ENCODE peak calls at places on chromosomes 16 and 17, in six cellular contexts. One of them, this sample, is unnamed.

GRCh38 chr17:75685508-75685907 is 18.4 kb downstream of the SAP30BP start:
- DNase-seq in GM10248: no peak
- DNase-seq in HFFc6: no peak
- DNase-seq in fibroblast of pulmonary artery: no peak
- DNase-seq in choroid plexus epithelial cell: peak
- DNase-seq in AG04450: no peak
- DNase-seq in this sample: no peak

GRCh38 chr16:15404792-15405191 is 9.2 kb downstream of the MPV17L start:
- DNase-seq in GM10248: no peak
- DNase-seq in choroid plexus epithelial cell: peak
- DNase-seq in AG04450: no peak
- DNase-seq in HFFc6: no peak
- DNase-seq in fibroblast of pulmonary artery: no peak
- DNase-seq in this sample: no peak

GRCh38 chr17:3965123-3965800 is 1.0 kb upstream of the ATP2A3 start:
- DNase-seq in HFFc6: no peak
- DNase-seq in choroid plexus epithelial cell: peak
- DNase-seq in fibroblast of pulmonary artery: no peak
- DNase-seq in GM10248: peak
- DNase-seq in AG04450: no peak
- DNase-seq in this sample: peak

GRCh38 chr16:1105888-1106620 is 10.0 kb upstream of the C1QTNF8 start:
- DNase-seq in HFFc6: peak
- DNase-seq in AG04450: peak
- DNase-seq in fibroblast of pulmonary artery: peak
- DNase-seq in GM10248: peak
- DNase-seq in choroid plexus epithelial cell: peak
- DNase-seq in this sample: peak

GRCh38 chr17:16040710-16041251 is 41.2 kb downstream of the TTC19 start:
- DNase-seq in choroid plexus epithelial cell: peak
- DNase-seq in GM10248: no peak
- DNase-seq in AG04450: peak
- DNase-seq in fibroblast of pulmonary artery: peak
- DNase-seq in HFFc6: peak
- DNase-seq in this sample: no peak

GRCh38 chr16:66603537-66604375 is 748 bp upstream of the CMTM3 start:
- DNase-seq in AG04450: no peak
- DNase-seq in choroid plexus epithelial cell: peak
- DNase-seq in HFFc6: peak
- DNase-seq in GM10248: peak
- DNase-seq in fibroblast of pulmonary artery: peak
- DNase-seq in this sample: peak

GRCh38 chr17:75318211-75318610 is 29.0 kb upstream of the SLC25A19 start:
- DNase-seq in HFFc6: no peak
- DNase-seq in fibroblast of pulmonary artery: no peak
- DNase-seq in GM10248: no peak
- DNase-seq in AG04450: no peak
- DNase-seq in choroid plexus epithelial cell: no peak
- DNase-seq in this sample: no peak

GRCh38 chr17:77869665-77870132 is 88.8 kb upstream of the TNRC6C start:
- DNase-seq in fibroblast of pulmonary artery: no peak
- DNase-seq in GM10248: peak
- DNase-seq in choroid plexus epithelial cell: no peak
- DNase-seq in HFFc6: no peak
- DNase-seq in AG04450: no peak
- DNase-seq in this sample: peak

GRCh38 chr16:4693956-4694663 is 748 bp downstream of the NUDT16L1 start:
- DNase-seq in GM10248: peak
- DNase-seq in AG04450: peak
- DNase-seq in HFFc6: peak
- DNase-seq in fibroblast of pulmonary artery: peak
- DNase-seq in choroid plexus epithelial cell: peak
- DNase-seq in this sample: peak

GRCh38 chr16:62035115-62036092 is 834 bp downstream of the CDH8 start:
- DNase-seq in GM10248: no peak
- DNase-seq in HFFc6: no peak
- DNase-seq in AG04450: no peak
- DNase-seq in fibroblast of pulmonary artery: no peak
- DNase-seq in choroid plexus epithelial cell: no peak
- DNase-seq in this sample: no peak

GRCh38 chr17:71337903-71338302 is 782.9 kb upstream of the SOX9 start:
- DNase-seq in AG04450: no peak
- DNase-seq in fibroblast of pulmonary artery: no peak
- DNase-seq in choroid plexus epithelial cell: peak
- DNase-seq in HFFc6: no peak
- DNase-seq in GM10248: no peak
- DNase-seq in this sample: no peak

GRCh38 chr17:34068506-34069035 is 186.5 kb upstream of the CCL2 start:
- DNase-seq in AG04450: no peak
- DNase-seq in HFFc6: no peak
- DNase-seq in choroid plexus epithelial cell: no peak
- DNase-seq in GM10248: no peak
- DNase-seq in fibroblast of pulmonary artery: no peak
- DNase-seq in this sample: no peak

GRCh38 chr16:81697321-81697885 is 81.7 kb upstream of the PLCG2 start:
- DNase-seq in choroid plexus epithelial cell: peak
- DNase-seq in HFFc6: peak
- DNase-seq in AG04450: no peak
- DNase-seq in fibroblast of pulmonary artery: peak
- DNase-seq in GM10248: peak
- DNase-seq in this sample: peak

GRCh38 chr17:73138541-73139138 is 26.2 kb upstream of the SSTR2 start:
- DNase-seq in GM10248: no peak
- DNase-seq in HFFc6: no peak
- DNase-seq in AG04450: no peak
- DNase-seq in choroid plexus epithelial cell: no peak
- DNase-seq in fibroblast of pulmonary artery: no peak
- DNase-seq in this sample: no peak

GRCh38 chr16:48366165-48367093 is 18.8 kb downstream of the SIAH1 start:
- DNase-seq in choroid plexus epithelial cell: peak
- DNase-seq in AG04450: peak
- DNase-seq in fibroblast of pulmonary artery: peak
- DNase-seq in HFFc6: peak
- DNase-seq in GM10248: peak
- DNase-seq in this sample: peak

GRCh38 chr17:13582776-13583414 is 18.8 kb downstream of the HS3ST3A1 start:
- DNase-seq in GM10248: no peak
- DNase-seq in fibroblast of pulmonary artery: no peak
- DNase-seq in AG04450: no peak
- DNase-seq in HFFc6: peak
- DNase-seq in choroid plexus epithelial cell: no peak
- DNase-seq in this sample: no peak

GRCh38 chr16:66510711-66511614 is 39.0 kb downstream of the TK2 start:
- DNase-seq in HFFc6: no peak
- DNase-seq in choroid plexus epithelial cell: no peak
- DNase-seq in GM10248: no peak
- DNase-seq in AG04450: no peak
- DNase-seq in fibroblast of pulmonary artery: no peak
- DNase-seq in this sample: no peak

GRCh38 chr16:80512460-80512859 is 28.3 kb upstream of the DYNLRB2 start:
- DNase-seq in HFFc6: no peak
- DNase-seq in AG04450: no peak
- DNase-seq in choroid plexus epithelial cell: no peak
- DNase-seq in GM10248: no peak
- DNase-seq in fibroblast of pulmonary artery: no peak
- DNase-seq in this sample: no peak

GRCh38 chr17:30812218-30813177 is 12.0 kb downstream of the CRLF3 start:
- DNase-seq in choroid plexus epithelial cell: peak
- DNase-seq in HFFc6: peak
- DNase-seq in AG04450: no peak
- DNase-seq in GM10248: no peak
- DNase-seq in fibroblast of pulmonary artery: peak
- DNase-seq in this sample: peak

GRCh38 chr17:30586818-30587595 is 109.8 kb downstream of the GOSR1 start:
- DNase-seq in choroid plexus epithelial cell: peak
- DNase-seq in HFFc6: peak
- DNase-seq in AG04450: no peak
- DNase-seq in fibroblast of pulmonary artery: peak
- DNase-seq in GM10248: peak
- DNase-seq in this sample: peak

GRCh38 chr17:50903604-50904521 is 37.7 kb upstream of the TOB1 start:
- DNase-seq in AG04450: peak
- DNase-seq in choroid plexus epithelial cell: peak
- DNase-seq in GM10248: no peak
- DNase-seq in fibroblast of pulmonary artery: peak
- DNase-seq in HFFc6: no peak
- DNase-seq in this sample: peak

GRCh38 chr17:50904522-50905459 is 38.6 kb upstream of the TOB1 start:
- DNase-seq in HFFc6: no peak
- DNase-seq in GM10248: no peak
- DNase-seq in fibroblast of pulmonary artery: no peak
- DNase-seq in choroid plexus epithelial cell: peak
- DNase-seq in AG04450: no peak
- DNase-seq in this sample: no peak

GRCh38 chr17:50906443-50906842 is 40.3 kb upstream of the TOB1 start:
- DNase-seq in fibroblast of pulmonary artery: no peak
- DNase-seq in HFFc6: no peak
- DNase-seq in choroid plexus epithelial cell: no peak
- DNase-seq in AG04450: no peak
- DNase-seq in GM10248: no peak
- DNase-seq in this sample: no peak

GRCh38 chr17:50902768-50903353 is 36.7 kb upstream of the TOB1 start:
- DNase-seq in AG04450: no peak
- DNase-seq in GM10248: no peak
- DNase-seq in choroid plexus epithelial cell: no peak
- DNase-seq in HFFc6: no peak
- DNase-seq in fibroblast of pulmonary artery: no peak
- DNase-seq in this sample: no peak

GRCh38 chr17:50905460-50905803 is 39.3 kb upstream of the TOB1 start:
- DNase-seq in HFFc6: no peak
- DNase-seq in GM10248: no peak
- DNase-seq in AG04450: no peak
- DNase-seq in fibroblast of pulmonary artery: no peak
- DNase-seq in choroid plexus epithelial cell: no peak
- DNase-seq in this sample: no peak
- TF ChIP-seq CTCF in HFFc6: no peak
- TF ChIP-seq CTCF in GM10248: no peak
- TF ChIP-seq CTCF in AG04450: no peak
- TF ChIP-seq CTCF in fibroblast of pulmonary artery: no peak
- TF ChIP-seq CTCF in choroid plexus epithelial cell: no peak
- TF ChIP-seq CTCF in this sample: no peak

GRCh38 chr16:89048087-89048729 is 45.4 kb upstream of the ACSF3 start:
- DNase-seq in choroid plexus epithelial cell: no peak
- DNase-seq in GM10248: no peak
- DNase-seq in HFFc6: no peak
- DNase-seq in AG04450: no peak
- DNase-seq in fibroblast of pulmonary artery: no peak
- DNase-seq in this sample: no peak
- TF ChIP-seq CTCF in choroid plexus epithelial cell: no peak
- TF ChIP-seq CTCF in GM10248: no peak
- TF ChIP-seq CTCF in HFFc6: no peak
- TF ChIP-seq CTCF in AG04450: no peak
- TF ChIP-seq CTCF in fibroblast of pulmonary artery: no peak
- TF ChIP-seq CTCF in this sample: no peak

GRCh38 chr17:19321481-19322128 is 40.9 kb downstream of the B9D1 start:
- DNase-seq in HFFc6: no peak
- DNase-seq in AG04450: no peak
- DNase-seq in GM10248: no peak
- DNase-seq in fibroblast of pulmonary artery: no peak
- DNase-seq in choroid plexus epithelial cell: no peak
- DNase-seq in this sample: no peak
- TF ChIP-seq CTCF in HFFc6: peak
- TF ChIP-seq CTCF in AG04450: peak
- TF ChIP-seq CTCF in GM10248: peak
- TF ChIP-seq CTCF in fibroblast of pulmonary artery: peak
- TF ChIP-seq CTCF in choroid plexus epithelial cell: peak
- TF ChIP-seq CTCF in this sample: no peak

GRCh38 chr16:30670072-30670824 is 12.0 kb downstream of the FBRS start:
- DNase-seq in GM10248: no peak
- DNase-seq in HFFc6: no peak
- DNase-seq in AG04450: no peak
- DNase-seq in choroid plexus epithelial cell: no peak
- DNase-seq in fibroblast of pulmonary artery: no peak
- DNase-seq in this sample: no peak
- TF ChIP-seq CTCF in GM10248: peak
- TF ChIP-seq CTCF in HFFc6: peak
- TF ChIP-seq CTCF in AG04450: no peak
- TF ChIP-seq CTCF in choroid plexus epithelial cell: peak
- TF ChIP-seq CTCF in fibroblast of pulmonary artery: no peak
- TF ChIP-seq CTCF in this sample: no peak

DNA sequence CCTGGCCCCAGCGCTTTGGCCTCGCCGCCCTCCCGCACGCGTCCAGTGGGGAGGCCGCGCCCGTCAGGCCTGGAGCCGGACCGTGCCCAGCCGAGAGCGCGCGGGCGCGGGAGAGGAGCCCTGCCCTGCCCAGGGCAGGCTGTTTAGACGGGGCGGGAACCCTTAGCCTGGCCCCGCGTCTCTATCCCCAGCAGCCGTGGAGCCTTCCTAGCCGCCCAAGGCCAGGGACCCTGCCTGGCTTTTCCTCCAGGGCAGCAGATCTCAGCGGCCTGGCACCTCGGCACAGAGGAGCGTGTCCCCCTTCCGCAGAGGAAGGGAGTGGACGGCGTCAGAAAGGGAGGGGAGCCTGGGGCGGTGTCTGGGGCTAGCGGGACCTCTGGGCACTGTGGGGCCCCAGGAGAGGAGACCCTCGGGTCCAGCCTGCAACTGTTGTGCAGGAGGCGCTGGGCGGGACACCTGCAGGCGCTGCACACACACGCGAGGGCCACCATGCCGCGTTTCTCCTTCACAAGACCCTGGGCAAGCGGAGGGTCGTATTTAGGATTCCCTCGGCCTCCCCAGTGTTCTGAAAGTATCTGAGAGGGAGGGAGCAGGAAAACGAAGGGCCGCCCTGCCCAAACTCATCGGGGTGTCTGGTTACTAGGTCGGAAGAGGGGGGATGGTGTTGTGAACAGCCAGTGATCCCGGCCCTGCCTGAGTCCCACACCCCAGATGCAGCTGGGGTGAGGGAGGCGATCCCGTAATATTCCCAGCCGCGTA is 2.3 kb upstream of the NPTX1 start:
- DNase-seq in GM10248: no peak
- DNase-seq in HFFc6: no peak
- DNase-seq in AG04450: no peak
- DNase-seq in fibroblast of pulmonary artery: no peak
- DNase-seq in choroid plexus epithelial cell: no peak
- DNase-seq in this sample: no peak
- TF ChIP-seq CTCF in GM10248: no peak
- TF ChIP-seq CTCF in HFFc6: no peak
- TF ChIP-seq CTCF in AG04450: no peak
- TF ChIP-seq CTCF in fibroblast of pulmonary artery: no peak
- TF ChIP-seq CTCF in choroid plexus epithelial cell: no peak
- TF ChIP-seq CTCF in this sample: no peak

GRCh38 chr17:57944796-57945362 is 10.3 kb downstream of the CUEDC1 start:
- DNase-seq in choroid plexus epithelial cell: no peak
- DNase-seq in GM10248: no peak
- DNase-seq in AG04450: no peak
- DNase-seq in fibroblast of pulmonary artery: peak
- DNase-seq in HFFc6: peak
- DNase-seq in this sample: no peak
- TF ChIP-seq CTCF in choroid plexus epithelial cell: no peak
- TF ChIP-seq CTCF in GM10248: no peak
- TF ChIP-seq CTCF in AG04450: no peak
- TF ChIP-seq CTCF in fibroblast of pulmonary artery: no peak
- TF ChIP-seq CTCF in HFFc6: no peak
- TF ChIP-seq CTCF in this sample: no peak

This sample was measured in activated CD8-positive, alpha-beta T cell treated with anti-CD3 and anti-CD28 coated beads for 36 hours.